ENCODE peak calls at places on chromosome 5, in six cellular contexts. Y is EH, D is HS-27A, U is HTR-8/SVneo, C is osteoblast, M is fibroblast of pulmonary artery. F is an unnamed sample.
A peak's percentile ranks its signal among the peaks of the same experiment; 100 is the strongest.

GRCh38 chr5:410911-411517 is 32.0 kb upstream of the EXOC3 start:
- DNase-seq in Y (no peak), D (no peak), U (no peak), C (no peak), M (no peak), F (no peak)

GRCh38 chr5:96370981-96371380 is 62.1 kb downstream of the PCSK1 start:
- DNase-seq in Y (no peak), D (no peak), U (no peak), C (no peak), M (no peak), F (no peak)

GRCh38 chr5:78716221-78716620 is 67.6 kb upstream of the LHFPL2 start:
- DNase-seq in Y (peak; percentile 78), D (no peak), U (no peak), C (peak; percentile 73), M (no peak), F (peak; percentile 57)

GRCh38 chr5:37835400-37835973 is 4.4 kb downstream of the GDNF start:
- DNase-seq in Y (peak; percentile 34), D (no peak), U (no peak), C (no peak), M (no peak), F (no peak)

GRCh38 chr5:126100767-126101166 is 322.4 kb upstream of the GRAMD2B start:
- DNase-seq in Y (no peak), D (no peak), U (no peak), C (no peak), M (peak; percentile 11), F (no peak)

GRCh38 chr5:4906821-4907220 is 233.3 kb upstream of the ADAMTS16 start:
- DNase-seq in Y (no peak), D (no peak), U (no peak), C (peak; percentile 4), M (no peak), F (no peak)

GRCh38 chr5:141637693-141638419 is 1.1 kb downstream of the RELL2 start:
- DNase-seq in Y (peak; percentile 64), D (no peak), U (peak; percentile 59), C (peak; percentile 91), M (peak; percentile 57), F (peak; percentile 67)

GRCh38 chr5:81718300-81718699 is 32.6 kb downstream of the SSBP2 start:
- DNase-seq in Y (no peak), D (no peak), U (no peak), C (no peak), M (no peak), F (no peak)

GRCh38 chr5:78221964-78222451 is 72.5 kb downstream of the AP3B1 start:
- DNase-seq in Y (peak; percentile 35), D (no peak), U (no peak), C (no peak), M (peak; percentile 34), F (peak; percentile 31)

GRCh38 chr5:121805931-121806330 is 45.8 kb upstream of the FTMT start:
- DNase-seq in Y (peak; percentile 5), D (no peak), U (no peak), C (no peak), M (no peak), F (peak; percentile 24)

GRCh38 chr5:157523976-157524375 is 51.6 kb downstream of the ADAM19 start:
- DNase-seq in Y (peak; percentile 50), D (no peak), U (no peak), C (no peak), M (no peak), F (peak; percentile 22)

GRCh38 chr5:102937916-102938315 is 182.0 kb downstream of the GIN1 start:
- DNase-seq in Y (peak; percentile 43), D (no peak), U (no peak), C (no peak), M (no peak), F (peak; percentile 11)

GRCh38 chr5:124790895-124791732 is 44.7 kb upstream of the ZNF608 start:
- DNase-seq in Y (no peak), D (peak; percentile 9), U (peak; percentile 48), C (no peak), M (peak; percentile 16), F (peak; percentile 57)

GRCh38 chr5:2175842-2176404 is 293.2 kb upstream of the IRX4 start:
- DNase-seq in Y (no peak), D (no peak), U (no peak), C (no peak), M (no peak), F (no peak)

GRCh38 chr5:171494452-171495121 is 75.1 kb downstream of the FGF18 start:
- DNase-seq in Y (peak; percentile 90), D (no peak), U (peak; percentile 84), C (peak; percentile 86), M (peak; percentile 77), F (peak; percentile 71)

GRCh38 chr5:40906351-40906751 is 2.9 kb upstream of the C7 start:
- DNase-seq in Y (peak; percentile 10), D (no peak), U (no peak), C (peak; percentile 49), M (no peak), F (no peak)

GRCh38 chr5:58871648-58872242 is 288.9 kb downstream of the RAB3C start:
- DNase-seq in Y (peak; percentile 39), D (no peak), U (peak; percentile 31), C (no peak), M (peak; percentile 68), F (peak; percentile 34)

GRCh38 chr5:8756498-8757084 is 789.3 kb downstream of the SEMA5A start:
- DNase-seq in Y (peak; percentile 72), D (peak; percentile 43), U (peak; percentile 67), C (no peak), M (peak; percentile 78), F (peak; percentile 61)

GRCh38 chr5:158614951-158615350 is 484.8 kb downstream of the EBF1 start:
- DNase-seq in Y (no peak), D (no peak), U (no peak), C (no peak), M (no peak), F (no peak)

GRCh38 chr5:34716986-34717385 is 60.9 kb downstream of the RAI14 start:
- DNase-seq in Y (peak; percentile 80), D (no peak), U (no peak), C (no peak), M (no peak), F (peak; percentile 60)

GRCh38 chr5:176529116-176529823 is 7.9 kb downstream of the RNF44 start:
- DNase-seq in Y (no peak), D (no peak), U (no peak), C (peak; percentile 68), M (no peak), F (no peak)

GRCh38 chr5:127844631-127845030 is 141.4 kb downstream of the CCDC192 start:
- DNase-seq in Y (no peak), D (no peak), U (no peak), C (peak; percentile 11), M (no peak), F (no peak)

GRCh38 chr5:134124289-134125194 is 10.1 kb downstream of the TCF7 start:
- DNase-seq in Y (peak; percentile 83), D (no peak), U (no peak), C (peak; percentile 96), M (no peak), F (peak; percentile 88)

GRCh38 chr5:13601152-13601551 is 343.3 kb downstream of the DNAH5 start:
- DNase-seq in Y (peak; percentile 81), D (peak; percentile 46), U (peak; percentile 45), C (no peak), M (no peak), F (peak; percentile 82)

GRCh38 chr5:138498381-138498780 is 33.1 kb downstream of the EGR1 start:
- DNase-seq in Y (no peak), D (no peak), U (no peak), C (no peak), M (no peak), F (no peak)

GRCh38 chr5:149317281-149318048 is 27.8 kb upstream of the GRPEL2 start:
- DNase-seq in Y (peak; percentile 69), D (no peak), U (peak; percentile 79), C (peak; percentile 95), M (peak; percentile 72), F (peak; percentile 56)

GRCh38 chr5:2876183-2876582 is 124.7 kb upstream of the IRX2 start:
- DNase-seq in Y (no peak), D (no peak), U (no peak), C (no peak), M (no peak), F (no peak)

GRCh38 chr5:172096184-172096941 is 89.9 kb upstream of the FBXW11 start:
- DNase-seq in Y (no peak), D (no peak), U (no peak), C (peak; percentile 39), M (no peak), F (no peak)

GRCh38 chr5:91382530-91383026 is 539 bp downstream of the ARRDC3 start:
- DNase-seq in Y (peak; percentile 46), D (no peak), U (no peak), C (peak; percentile 68), M (peak; percentile 64), F (peak; percentile 37)

GRCh38 chr5:141559481-141559880 is 59.3 kb downstream of the DIAPH1 start:
- DNase-seq in Y (peak; percentile 76), D (no peak), U (no peak), C (no peak), M (peak; percentile 85), F (peak; percentile 37)

GRCh38 chr5:124263680-124264491 is 482.6 kb downstream of the ZNF608 start:
- DNase-seq in Y (no peak), D (no peak), U (no peak), C (no peak), M (peak; percentile 22), F (no peak)

GRCh38 chr5:71924325-71924724 is 182.9 kb upstream of the MAP1B start:
- DNase-seq in Y (peak; percentile 28), D (no peak), U (no peak), C (no peak), M (peak; percentile 52), F (no peak)

GRCh38 chr5:168093200-168093930 is 198.1 kb upstream of the WWC1 start:
- DNase-seq in Y (peak; percentile 72), D (no peak), U (no peak), C (no peak), M (no peak), F (peak; percentile 35)

GRCh38 chr5:26282190-26282589 is 756.2 kb downstream of the CDH9 start:
- DNase-seq in Y (no peak), D (no peak), U (no peak), C (no peak), M (no peak), F (no peak)